ENCODE peak calls at places on chromosomes 16 and 17, in four cellular contexts. One of them, this sample, is unnamed.

GRCh38 chr16:5615868-5616642 is 518.5 kb upstream of the EEF2KMT start:
- DNase-seq in fibroblast of lung: peak
- DNase-seq in neuronal stem cell: peak
- DNase-seq in Karpas-422: peak
- DNase-seq in this sample: peak

GRCh38 chr16:52068447-52069074 is 478.4 kb downstream of the TOX3 start:
- DNase-seq in fibroblast of lung: peak
- DNase-seq in neuronal stem cell: peak
- DNase-seq in Karpas-422: peak
- DNase-seq in this sample: peak

GRCh38 chr17:2867441-2868424 is 71.5 kb downstream of the RAP1GAP2 start:
- DNase-seq in fibroblast of lung: peak
- DNase-seq in neuronal stem cell: no peak
- DNase-seq in Karpas-422: no peak
- DNase-seq in this sample: peak

GRCh38 chr17:7476474-7476873 is 3.0 kb downstream of the ZBTB4 start:
- DNase-seq in neuronal stem cell: no peak
- DNase-seq in Karpas-422: no peak
- DNase-seq in fibroblast of lung: peak
- DNase-seq in this sample: no peak

GRCh38 chr17:4354862-4355514 is 11.5 kb downstream of the UBE2G1 start:
- DNase-seq in fibroblast of lung: no peak
- DNase-seq in Karpas-422: no peak
- DNase-seq in neuronal stem cell: no peak
- DNase-seq in this sample: no peak

GRCh38 chr17:58153046-58153445 is 4.9 kb downstream of the OR4D1 start:
- DNase-seq in Karpas-422: no peak
- DNase-seq in fibroblast of lung: no peak
- DNase-seq in neuronal stem cell: no peak
- DNase-seq in this sample: no peak

GRCh38 chr17:82444284-82444893 is 6.2 kb downstream of the CYBC1 start:
- DNase-seq in fibroblast of lung: no peak
- DNase-seq in neuronal stem cell: no peak
- DNase-seq in Karpas-422: no peak
- DNase-seq in this sample: no peak

GRCh38 chr16:86549893-86550190 is 5.2 kb downstream of the MTHFSD start:
- DNase-seq in Karpas-422: no peak
- DNase-seq in neuronal stem cell: no peak
- DNase-seq in fibroblast of lung: no peak
- DNase-seq in this sample: no peak

GRCh38 chr17:7408341-7408740 is 696 bp downstream of the NLGN2 start:
- DNase-seq in Karpas-422: no peak
- DNase-seq in neuronal stem cell: no peak
- DNase-seq in fibroblast of lung: no peak
- DNase-seq in this sample: no peak

GRCh38 chr17:56678249-56679144 is 85.0 kb downstream of the NOG start:
- DNase-seq in neuronal stem cell: peak
- DNase-seq in fibroblast of lung: no peak
- DNase-seq in Karpas-422: peak
- DNase-seq in this sample: peak

GRCh38 chr16:85573696-85574641 is 39.2 kb upstream of the GSE1 start:
- DNase-seq in neuronal stem cell: no peak
- DNase-seq in Karpas-422: no peak
- DNase-seq in fibroblast of lung: peak
- DNase-seq in this sample: no peak

GRCh38 chr17:48591435-48592077 is 1.5 kb upstream of the HOXB3 start:
- DNase-seq in neuronal stem cell: no peak
- DNase-seq in Karpas-422: no peak
- DNase-seq in fibroblast of lung: no peak
- DNase-seq in this sample: no peak

GRCh38 chr17:720706-721539 is 6.3 kb upstream of the VPS53 start:
- DNase-seq in neuronal stem cell: no peak
- DNase-seq in Karpas-422: no peak
- DNase-seq in fibroblast of lung: no peak
- DNase-seq in this sample: no peak

GRCh38 chr16:79110953-79111352 is 489.6 kb downstream of the MAF start:
- DNase-seq in Karpas-422: no peak
- DNase-seq in neuronal stem cell: no peak
- DNase-seq in fibroblast of lung: no peak
- DNase-seq in this sample: no peak

GRCh38 chr16:10988879-10989278 is 44.5 kb downstream of the CLEC16A start:
- DNase-seq in fibroblast of lung: no peak
- DNase-seq in neuronal stem cell: no peak
- DNase-seq in Karpas-422: no peak
- DNase-seq in this sample: no peak

GRCh38 chr17:48597775-48598631 is 4.4 kb upstream of the HOXB5 start:
- DNase-seq in neuronal stem cell: no peak
- DNase-seq in Karpas-422: no peak
- DNase-seq in fibroblast of lung: peak
- DNase-seq in this sample: peak

GRCh38 chr17:29663155-29663554 is 40.4 kb upstream of the CORO6 start:
- DNase-seq in neuronal stem cell: no peak
- DNase-seq in fibroblast of lung: peak
- DNase-seq in Karpas-422: no peak
- DNase-seq in this sample: peak
- H3K9ac ChIP-seq in neuronal stem cell: no peak
- H3K9ac ChIP-seq in fibroblast of lung: no peak
- H3K9ac ChIP-seq in Karpas-422: no peak
- H3K9ac ChIP-seq in this sample: no peak

GRCh38 chr16:69111216-69111615 is 5.8 kb downstream of the HAS3 start:
- DNase-seq in fibroblast of lung: no peak
- DNase-seq in Karpas-422: no peak
- DNase-seq in neuronal stem cell: no peak
- DNase-seq in this sample: no peak
- H3K9ac ChIP-seq in fibroblast of lung: no peak
- H3K9ac ChIP-seq in Karpas-422: no peak
- H3K9ac ChIP-seq in neuronal stem cell: peak
- H3K9ac ChIP-seq in this sample: no peak

GRCh38 chr16:75864243-75864642 is 138.0 kb upstream of the CPHXL start:
- DNase-seq in neuronal stem cell: no peak
- DNase-seq in fibroblast of lung: no peak
- DNase-seq in Karpas-422: no peak
- DNase-seq in this sample: no peak

GRCh38 chr16:75861981-75862380 is 135.7 kb upstream of the CPHXL start:
- DNase-seq in fibroblast of lung: no peak
- DNase-seq in neuronal stem cell: no peak
- DNase-seq in Karpas-422: no peak
- DNase-seq in this sample: no peak

GRCh38 chr16:75860654-75861053 is 134.4 kb upstream of the CPHXL start:
- DNase-seq in neuronal stem cell: peak
- DNase-seq in fibroblast of lung: peak
- DNase-seq in Karpas-422: no peak
- DNase-seq in this sample: peak
- H3K9ac ChIP-seq in neuronal stem cell: no peak
- H3K9ac ChIP-seq in fibroblast of lung: no peak
- H3K9ac ChIP-seq in Karpas-422: no peak
- H3K9ac ChIP-seq in this sample: no peak

GRCh38 chr16:49528564-49529150 is 155.1 kb downstream of the C16orf78 start:
- DNase-seq in neuronal stem cell: no peak
- DNase-seq in fibroblast of lung: no peak
- DNase-seq in Karpas-422: no peak
- DNase-seq in this sample: no peak
- H3K9ac ChIP-seq in neuronal stem cell: no peak
- H3K9ac ChIP-seq in fibroblast of lung: no peak
- H3K9ac ChIP-seq in Karpas-422: no peak
- H3K9ac ChIP-seq in this sample: no peak

GRCh38 chr16:22642689-22643088 is 132.0 kb downstream of the NPIPB5 start:
- DNase-seq in fibroblast of lung: no peak
- DNase-seq in neuronal stem cell: no peak
- DNase-seq in Karpas-422: no peak
- DNase-seq in this sample: no peak

GRCh38 chr16:22638393-22639206 is 127.9 kb downstream of the NPIPB5 start:
- DNase-seq in neuronal stem cell: no peak
- DNase-seq in fibroblast of lung: no peak
- DNase-seq in Karpas-422: no peak
- DNase-seq in this sample: no peak

GRCh38 chr16:22645868-22646267 is 135.2 kb downstream of the NPIPB5 start:
- DNase-seq in neuronal stem cell: no peak
- DNase-seq in Karpas-422: no peak
- DNase-seq in fibroblast of lung: no peak
- DNase-seq in this sample: no peak

GRCh38 chr16:22643886-22644285 is 133.2 kb downstream of the NPIPB5 start:
- DNase-seq in Karpas-422: no peak
- DNase-seq in neuronal stem cell: no peak
- DNase-seq in fibroblast of lung: no peak
- DNase-seq in this sample: no peak

DNA sequence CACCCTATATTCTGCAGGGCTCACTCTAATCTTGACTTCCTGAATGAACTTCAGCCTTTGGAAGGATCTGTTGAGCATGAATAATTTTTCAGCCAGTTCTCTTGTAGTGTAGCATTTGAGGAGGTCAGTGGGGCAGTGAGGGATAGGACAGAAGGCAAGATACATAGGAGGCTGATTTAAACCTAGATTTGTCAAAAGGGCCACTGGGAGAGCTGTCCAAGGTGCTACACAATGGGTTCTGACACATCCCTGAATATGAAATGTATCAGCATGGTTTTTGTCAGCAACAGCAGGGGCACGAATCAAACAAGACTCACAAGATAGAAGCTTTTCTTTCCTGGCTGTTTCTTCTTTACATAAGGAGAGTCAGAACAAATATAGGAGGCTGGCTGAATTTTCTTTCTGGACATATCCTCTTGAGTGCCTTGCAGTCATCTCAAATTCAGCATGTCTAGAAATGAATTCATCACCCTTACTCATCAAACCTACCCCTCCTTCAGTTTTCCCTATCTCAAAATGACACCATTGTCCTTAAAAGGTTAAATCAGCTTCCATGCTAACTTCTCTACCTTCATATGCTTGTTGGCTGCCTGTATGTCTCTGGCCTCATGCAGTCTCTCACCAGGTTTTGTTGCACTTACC is 130.5 kb downstream of the NPIPB5 start:
- DNase-seq in neuronal stem cell: peak
- DNase-seq in fibroblast of lung: peak
- DNase-seq in Karpas-422: peak
- DNase-seq in this sample: peak
- H3K9ac ChIP-seq in neuronal stem cell: no peak
- H3K9ac ChIP-seq in fibroblast of lung: no peak
- H3K9ac ChIP-seq in Karpas-422: no peak
- H3K9ac ChIP-seq in this sample: no peak

GRCh38 chr17:75751676-75752404 is 13.2 kb downstream of the GALK1 start:
- DNase-seq in Karpas-422: no peak
- DNase-seq in fibroblast of lung: no peak
- DNase-seq in neuronal stem cell: no peak
- DNase-seq in this sample: no peak

GRCh38 chr17:75753514-75754377 is 11.2 kb downstream of the GALK1 start:
- DNase-seq in Karpas-422: peak
- DNase-seq in fibroblast of lung: peak
- DNase-seq in neuronal stem cell: peak
- DNase-seq in this sample: peak

GRCh38 chr17:75753193-75753513 is 11.8 kb downstream of the GALK1 start:
- DNase-seq in neuronal stem cell: no peak
- DNase-seq in Karpas-422: no peak
- DNase-seq in fibroblast of lung: no peak
- DNase-seq in this sample: no peak

GRCh38 chr17:75750661-75751423 is 14.2 kb downstream of the GALK1 start:
- DNase-seq in Karpas-422: no peak
- DNase-seq in fibroblast of lung: no peak
- DNase-seq in neuronal stem cell: no peak
- DNase-seq in this sample: no peak

GRCh38 chr17:75752405-75753192 is 12.4 kb downstream of the GALK1 start:
- DNase-seq in fibroblast of lung: no peak
- DNase-seq in neuronal stem cell: no peak
- DNase-seq in Karpas-422: peak
- DNase-seq in this sample: no peak
- H3K9ac ChIP-seq in fibroblast of lung: no peak
- H3K9ac ChIP-seq in neuronal stem cell: peak
- H3K9ac ChIP-seq in Karpas-422: no peak
- H3K9ac ChIP-seq in this sample: no peak

GRCh38 chr17:50059256-50059655 is 3.3 kb downstream of the ITGA3 start:
- DNase-seq in Karpas-422: no peak
- DNase-seq in neuronal stem cell: no peak
- DNase-seq in fibroblast of lung: no peak
- DNase-seq in this sample: no peak

GRCh38 chr17:50060951-50061712 is 5.2 kb downstream of the ITGA3 start:
- DNase-seq in fibroblast of lung: peak
- DNase-seq in neuronal stem cell: no peak
- DNase-seq in Karpas-422: no peak
- DNase-seq in this sample: no peak

GRCh38 chr17:50058296-50058945 is 2.5 kb downstream of the ITGA3 start:
- DNase-seq in Karpas-422: no peak
- DNase-seq in fibroblast of lung: no peak
- DNase-seq in neuronal stem cell: no peak
- DNase-seq in this sample: no peak

GRCh38 chr17:50057521-50057991 is 1.6 kb downstream of the ITGA3 start:
- DNase-seq in Karpas-422: no peak
- DNase-seq in fibroblast of lung: no peak
- DNase-seq in neuronal stem cell: no peak
- DNase-seq in this sample: no peak

GRCh38 chr17:50059759-50060273 is 3.9 kb downstream of the ITGA3 start:
- DNase-seq in neuronal stem cell: no peak
- DNase-seq in fibroblast of lung: peak
- DNase-seq in Karpas-422: no peak
- DNase-seq in this sample: no peak
- H3K9ac ChIP-seq in neuronal stem cell: no peak
- H3K9ac ChIP-seq in fibroblast of lung: no peak
- H3K9ac ChIP-seq in Karpas-422: no peak
- H3K9ac ChIP-seq in this sample: no peak

This sample was measured in neural progenitor cell.